ENCODE peak calls at places on chromosomes 11 and 22, in six cellular contexts. O is stimulated activated CD4-positive, alpha-beta T cell treated with anti-CD3 and anti-CD28 coated beads, Interleukin-2, amount 100 ng/mL, for 48 hours; R is iPS DF 6.9; K is activated naive CD4-positive, alpha-beta T cell; A is foreskin fibroblast; Z is GM04504. V is an unnamed sample.
A peak's percentile ranks its signal among the peaks of the same experiment; 100 is the strongest.

GRCh38 chr11:10599388-10600175 is 31.1 kb upstream of the LYVE1 start:
- DNase-seq in O (no peak), R (no peak), K (no peak), A (peak; percentile 44), Z (no peak), V (no peak)

GRCh38 chr11:59708537-59708936 is 5.1 kb downstream of the OR10V1 start:
- DNase-seq in O (no peak), R (no peak), K (no peak), A (peak; percentile 21), Z (no peak), V (no peak)

GRCh38 chr11:134052395-134052987 is 16.4 kb upstream of the JAM3 start:
- DNase-seq in O (no peak), R (no peak), K (no peak), A (no peak), Z (no peak), V (no peak)

GRCh38 chr11:61715877-61716276 is 35.7 kb downstream of the DAGLA start:
- DNase-seq in O (no peak), R (no peak), K (no peak), A (no peak), Z (no peak), V (no peak)

GRCh38 chr11:124920870-124921609 is 2.0 kb downstream of the HEPN1 start:
- DNase-seq in O (peak; percentile 65), R (peak; percentile 47), K (peak; percentile 69), A (peak; percentile 53), Z (no peak), V (peak; percentile 51)

GRCh38 chr11:2481253-2481652 is 36.4 kb downstream of the KCNQ1 start:
- DNase-seq in O (no peak), R (no peak), K (no peak), A (peak; percentile 1), Z (no peak), V (no peak)

GRCh38 chr22:41902932-41903421 is 11.9 kb downstream of the SHISA8 start:
- DNase-seq in O (no peak), R (no peak), K (no peak), A (no peak), Z (no peak), V (no peak)

GRCh38 chr11:92457250-92457649 is 232.6 kb downstream of the FAT3 start:
- DNase-seq in O (no peak), R (no peak), K (no peak), A (no peak), Z (no peak), V (no peak)

GRCh38 chr22:45181766-45182165 is 18.0 kb downstream of the NUP50 start:
- DNase-seq in O (no peak), R (no peak), K (no peak), A (no peak), Z (no peak), V (no peak)

GRCh38 chr22:44271010-44271500 is 41.7 kb downstream of the SHISAL1 start:
- DNase-seq in O (no peak), R (no peak), K (no peak), A (no peak), Z (no peak), V (no peak)

GRCh38 chr11:8826145-8826786 is 84.7 kb upstream of the AKIP1 start:
- DNase-seq in O (no peak), R (no peak), K (no peak), A (peak; percentile 41), Z (no peak), V (no peak)

GRCh38 chr11:102413497-102413896 is 39.1 kb downstream of the TMEM123 start:
- DNase-seq in O (no peak), R (no peak), K (no peak), A (no peak), Z (no peak), V (no peak)

GRCh38 chr11:108838804-108839128 is 173.9 kb downstream of the DDX10 start:
- DNase-seq in O (no peak), R (no peak), K (no peak), A (no peak), Z (no peak), V (no peak)

GRCh38 chr11:67409781-67410368 is 5.6 kb upstream of the CARNS1 start:
- DNase-seq in O (no peak), R (no peak), K (no peak), A (no peak), Z (no peak), V (no peak)

GRCh38 chr11:121810291-121810690 is 305.7 kb downstream of the BLID start:
- DNase-seq in O (no peak), R (no peak), K (no peak), A (peak; percentile 74), Z (peak; percentile 50), V (no peak)

GRCh38 chr22:48405741-48406140 is 1421.9 kb downstream of the BRD1 start:
- DNase-seq in O (no peak), R (no peak), K (no peak), A (no peak), Z (no peak), V (no peak)

GRCh38 chr11:121892131-121892681 is 223.8 kb downstream of the BLID start:
- DNase-seq in O (no peak), R (peak; percentile 13), K (no peak), A (peak; percentile 73), Z (peak; percentile 78), V (no peak)

GRCh38 chr22:39839917-39840510 is 53.5 kb downstream of the ENTHD1 start:
- DNase-seq in O (peak; percentile 7), R (no peak), K (no peak), A (no peak), Z (no peak), V (no peak)

GRCh38 chr11:133078591-133079179 is 453.6 kb downstream of the OPCML start:
- DNase-seq in O (peak; percentile 17), R (peak; percentile 35), K (no peak), A (peak; percentile 13), Z (no peak), V (no peak)

GRCh38 chr22:23240639-23241389 is 60.5 kb downstream of the BCR start:
- DNase-seq in O (no peak), R (no peak), K (no peak), A (no peak), Z (no peak), V (no peak)

GRCh38 chr22:18110944-18111758 is 542 bp downstream of the TUBA8 start:
- DNase-seq in O (no peak), R (no peak), K (no peak), A (no peak), Z (no peak), V (no peak)

GRCh38 chr11:19225599-19225998 is 15.1 kb downstream of the E2F8 start:
- DNase-seq in O (no peak), R (no peak), K (no peak), A (no peak), Z (no peak), V (no peak)

GRCh38 chr11:30583505-30584280 is 2.5 kb downstream of the MPPED2 start:
- DNase-seq in O (no peak), R (no peak), K (no peak), A (no peak), Z (no peak), V (no peak)

GRCh38 chr11:62601114-62601363 is 626 bp downstream of the MTA2 start:
- DNase-seq in O (no peak), R (no peak), K (peak; percentile 52), A (no peak), Z (no peak), V (no peak)

V was measured in GM18507.